ENCODE peak calls at places on chromosomes 5 and 9, in six cellular contexts. R, N, D, H, I and C are unnamed samples.
A peak's percentile ranks its signal among the peaks of the same experiment; 100 is the strongest.

GRCh38 chr5:146091881-146092280 is 13.5 kb downstream of the PLAC8L1 start:
- DNase-seq in R (no peak), N (no peak), D (no peak), H (no peak), I (no peak), C (no peak)

GRCh38 chr9:2655411-2655901 is 33.9 kb downstream of the VLDLR start:
- DNase-seq in R (peak; percentile 23), N (no peak), D (peak; percentile 89), H (peak; percentile 64), I (peak; percentile 78), C (peak; percentile 72)

GRCh38 chr5:5104550-5104949 is 35.6 kb upstream of the ADAMTS16 start:
- DNase-seq in R (no peak), N (no peak), D (no peak), H (no peak), I (no peak), C (no peak)

GRCh38 chr9:94054731-94055130 is 29.5 kb upstream of the PTPDC1 start:
- DNase-seq in R (no peak), N (no peak), D (no peak), H (no peak), I (no peak), C (no peak)

GRCh38 chr9:100038472-100038871 is 60.3 kb downstream of the ERP44 start:
- DNase-seq in R (no peak), N (no peak), D (no peak), H (no peak), I (no peak), C (no peak)

GRCh38 chr9:131112374-131113159 is 12.8 kb upstream of the NUP214 start:
- DNase-seq in R (no peak), N (no peak), D (no peak), H (no peak), I (no peak), C (no peak)

GRCh38 chr9:136345281-136346156 is 18.0 kb downstream of the DNLZ start:
- DNase-seq in R (no peak), N (peak; percentile 74), D (peak; percentile 75), H (no peak), I (no peak), C (no peak)

GRCh38 chr5:79990205-79990597 is 861 bp downstream of the MTX3 start:
- DNase-seq in R (peak; percentile 51), N (no peak), D (no peak), H (no peak), I (no peak), C (no peak)

GRCh38 chr5:113271753-113272454 is 162.9 kb downstream of the TSSK1B start:
- DNase-seq in R (no peak), N (no peak), D (no peak), H (no peak), I (no peak), C (no peak)